ENCODE peak calls at places on chromosomes 11 and 22, in five cellular contexts. X is GOT3; H is iris pigment epithelial cell; R is activated naive CD4-positive, alpha-beta T cell; I is PC-3. D is an unnamed sample.

GRCh38 chr11:8313504-8314090 is 49.9 kb upstream of the LMO1 start:
- DNase-seq in H (no peak), X (no peak), R (no peak), I (no peak), D (no peak)

GRCh38 chr22:49209452-49210195 is 618.0 kb downstream of the BRD1 start:
- DNase-seq in R (no peak), I (no peak), H (no peak), X (no peak), D (no peak)

GRCh38 chr11:71173709-71174108 is 78.7 kb downstream of the SHANK2 start:
- DNase-seq in R (no peak), X (no peak), I (no peak), H (no peak), D (no peak)

GRCh38 chr11:120183701-120184141 is 27.1 kb upstream of the OAF start:
- DNase-seq in I (no peak), X (no peak), H (no peak), R (no peak), D (no peak)

GRCh38 chr11:61834278-61835004 is 6.3 kb downstream of the FADS2 start:
- DNase-seq in X (no peak), R (no peak), H (peak), I (peak), D (peak)

GRCh38 chr11:124535552-124536232 is 7.8 kb downstream of the OR8B12 start:
- DNase-seq in I (no peak), R (no peak), H (peak), X (no peak), D (peak)

GRCh38 chr11:101487775-101488174 is 96.0 kb downstream of the TRPC6 start:
- DNase-seq in I (peak), X (no peak), R (no peak), H (peak), D (no peak)

GRCh38 chr11:74870485-74870884 is 78.4 kb downstream of the XRRA1 start:
- DNase-seq in R (no peak), I (peak), X (no peak), H (peak), D (peak)

GRCh38 chr11:70034740-70035365 is 43.3 kb upstream of the ANO1 start:
- DNase-seq in X (no peak), R (no peak), H (no peak), I (peak), D (no peak)

GRCh38 chr11:118232659-118233058 is 7.8 kb upstream of the JAML start:
- DNase-seq in H (no peak), R (no peak), I (peak), X (no peak), D (no peak)

GRCh38 chr11:134333312-134333711 is 1.5 kb downstream of the GLB1L2 start:
- DNase-seq in X (no peak), I (no peak), H (no peak), R (no peak), D (no peak)

GRCh38 chr22:46280063-46280817 is 12.4 kb downstream of the TTC38 start:
- DNase-seq in H (no peak), X (no peak), I (no peak), R (no peak), D (no peak)

GRCh38 chr22:40511604-40512003 is 124.9 kb downstream of the MRTFA start:
- DNase-seq in X (no peak), H (no peak), R (no peak), I (no peak), D (no peak)

GRCh38 chr11:74330065-74330858 is 18.8 kb upstream of the P4HA3 start:
- DNase-seq in H (peak), X (no peak), I (peak), R (no peak), D (no peak)

GRCh38 chr22:20000246-20001081 is 16.2 kb downstream of the ARVCF start:
- DNase-seq in H (no peak), I (no peak), X (no peak), R (no peak), D (no peak)

GRCh38 chr11:47768090-47768620 is 1.0 kb upstream of the FNBP4 start:
- DNase-seq in R (no peak), I (peak), H (peak), X (peak), D (peak)

GRCh38 chr11:46696212-46696558 is 4.2 kb downstream of the ARHGAP1 start:
- DNase-seq in X (no peak), H (no peak), I (no peak), R (no peak), D (no peak)

GRCh38 chr11:116595305-116595880 is 177.4 kb downstream of the BUD13 start:
- DNase-seq in H (no peak), R (no peak), X (no peak), I (no peak), D (no peak)

GRCh38 chr11:5291207-5291838 is 10.4 kb downstream of the OR51B4 start:
- DNase-seq in H (peak), I (peak), R (no peak), X (no peak), D (peak)

GRCh38 chr11:124756033-124756752 is 4.1 kb upstream of the VSIG2 start:
- DNase-seq in X (no peak), H (no peak), I (no peak), R (no peak), D (no peak)

GRCh38 chr11:90496722-90497121 is 273.9 kb upstream of the CHORDC1 start:
- DNase-seq in H (no peak), I (no peak), X (no peak), R (no peak), D (no peak)

GRCh38 chr11:69951821-69952590 is 126.1 kb upstream of the ANO1 start:
- DNase-seq in I (no peak), H (no peak), R (no peak), X (no peak), D (no peak)

GRCh38 chr11:61635787-61636186 is 44.4 kb upstream of the DAGLA start:
- DNase-seq in X (no peak), R (no peak), H (no peak), I (no peak), D (no peak)